ENCODE peak calls at places on chromosomes 11 and 22, in seven cellular contexts. One of them, this sample, is unnamed. For H3K4me1, the result is how much of the 10 kb centered on the place peaks cover.

GRCh38 chr11:2513441-2513840 is 68.6 kb downstream of the KCNQ1 start:
- DNase-seq in endodermal cell: no peak
- DNase-seq in CD8-positive, alpha-beta memory T cell: no peak
- DNase-seq in spleen: peak
- DNase-seq in gastrocnemius medialis: no peak
- DNase-seq in effector memory CD4-positive, alpha-beta T cell: no peak
- DNase-seq in neuronal stem cell: no peak
- DNase-seq in this sample: no peak

GRCh38 chr11:74679513-74679865 is 51.7 kb downstream of the CHRDL2 start:
- DNase-seq in endodermal cell: peak
- DNase-seq in CD8-positive, alpha-beta memory T cell: no peak
- DNase-seq in spleen: peak
- DNase-seq in gastrocnemius medialis: no peak
- DNase-seq in effector memory CD4-positive, alpha-beta T cell: no peak
- DNase-seq in neuronal stem cell: no peak
- DNase-seq in this sample: no peak

GRCh38 chr11:84865257-84865656 is 761.9 kb downstream of the DLG2 start:
- DNase-seq in endodermal cell: no peak
- DNase-seq in CD8-positive, alpha-beta memory T cell: no peak
- DNase-seq in spleen: no peak
- DNase-seq in gastrocnemius medialis: no peak
- DNase-seq in effector memory CD4-positive, alpha-beta T cell: no peak
- DNase-seq in neuronal stem cell: no peak
- DNase-seq in this sample: no peak

GRCh38 chr11:71252782-71253730 is 679 bp upstream of the SHANK2 start:
- DNase-seq in endodermal cell: peak
- DNase-seq in CD8-positive, alpha-beta memory T cell: no peak
- DNase-seq in spleen: no peak
- DNase-seq in gastrocnemius medialis: no peak
- DNase-seq in effector memory CD4-positive, alpha-beta T cell: no peak
- DNase-seq in neuronal stem cell: no peak
- DNase-seq in this sample: no peak

GRCh38 chr11:95977534-95978174 is 53.7 kb upstream of the MTMR2 start:
- DNase-seq in endodermal cell: no peak
- DNase-seq in CD8-positive, alpha-beta memory T cell: no peak
- DNase-seq in spleen: no peak
- DNase-seq in gastrocnemius medialis: no peak
- DNase-seq in effector memory CD4-positive, alpha-beta T cell: no peak
- DNase-seq in neuronal stem cell: no peak
- DNase-seq in this sample: no peak

GRCh38 chr11:8086001-8086479 is 5.0 kb downstream of the TUB start:
- DNase-seq in endodermal cell: no peak
- DNase-seq in CD8-positive, alpha-beta memory T cell: no peak
- DNase-seq in spleen: peak
- DNase-seq in gastrocnemius medialis: no peak
- DNase-seq in effector memory CD4-positive, alpha-beta T cell: no peak
- DNase-seq in neuronal stem cell: no peak
- DNase-seq in this sample: no peak

GRCh38 chr22:37012262-37012904 is 6.9 kb downstream of the TST start:
- DNase-seq in endodermal cell: no peak
- DNase-seq in CD8-positive, alpha-beta memory T cell: no peak
- DNase-seq in spleen: no peak
- DNase-seq in gastrocnemius medialis: no peak
- DNase-seq in effector memory CD4-positive, alpha-beta T cell: no peak
- DNase-seq in neuronal stem cell: no peak
- DNase-seq in this sample: no peak

GRCh38 chr11:126150256-126150655 is 61.2 kb downstream of the RPUSD4 start:
- DNase-seq in endodermal cell: no peak
- DNase-seq in CD8-positive, alpha-beta memory T cell: no peak
- DNase-seq in spleen: peak
- DNase-seq in gastrocnemius medialis: no peak
- DNase-seq in effector memory CD4-positive, alpha-beta T cell: no peak
- DNase-seq in neuronal stem cell: no peak
- DNase-seq in this sample: peak

GRCh38 chr11:85685820-85686459 is at the start of gene CCDC89:
- DNase-seq in endodermal cell: no peak
- DNase-seq in CD8-positive, alpha-beta memory T cell: no peak
- DNase-seq in spleen: peak
- DNase-seq in gastrocnemius medialis: peak
- DNase-seq in effector memory CD4-positive, alpha-beta T cell: no peak
- DNase-seq in neuronal stem cell: no peak
- DNase-seq in this sample: no peak

GRCh38 chr22:37428649-37429586 is 1.6 kb upstream of the ELFN2 start:
- DNase-seq in endodermal cell: peak
- DNase-seq in CD8-positive, alpha-beta memory T cell: peak
- DNase-seq in spleen: no peak
- DNase-seq in gastrocnemius medialis: no peak
- DNase-seq in effector memory CD4-positive, alpha-beta T cell: peak
- DNase-seq in neuronal stem cell: peak
- DNase-seq in this sample: peak

DNA sequence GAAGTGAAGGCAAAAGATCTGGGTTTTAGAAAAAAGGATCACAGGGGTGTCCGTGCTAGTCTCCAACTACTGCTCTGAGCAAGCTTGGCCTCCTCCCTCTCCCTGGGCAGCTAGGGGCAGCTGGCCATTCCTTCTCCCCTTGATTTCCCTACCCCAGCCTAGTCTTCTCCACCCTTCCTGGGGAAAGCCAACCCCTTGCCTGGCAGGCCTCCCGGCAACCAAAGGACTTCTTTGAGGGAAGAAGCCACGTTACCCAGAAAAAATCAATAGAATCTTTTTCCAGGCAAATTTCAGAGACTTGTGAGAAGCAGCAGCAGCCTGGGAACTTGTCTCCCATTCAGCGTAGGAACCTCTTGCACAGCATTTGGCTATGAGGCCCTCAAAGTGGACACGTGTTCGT is 91.5 kb downstream of the MIAT start:
- DNase-seq in endodermal cell: no peak
- DNase-seq in CD8-positive, alpha-beta memory T cell: no peak
- DNase-seq in spleen: no peak
- DNase-seq in gastrocnemius medialis: no peak
- DNase-seq in effector memory CD4-positive, alpha-beta T cell: no peak
- DNase-seq in neuronal stem cell: no peak
- DNase-seq in this sample: no peak
- H3K4me1 ChIP-seq in endodermal cell: under half
- H3K4me1 ChIP-seq in CD8-positive, alpha-beta memory T cell: under half
- H3K4me1 ChIP-seq in spleen: under half
- H3K4me1 ChIP-seq in gastrocnemius medialis: under half
- H3K4me1 ChIP-seq in effector memory CD4-positive, alpha-beta T cell: under half
- H3K4me1 ChIP-seq in neuronal stem cell: under half
- H3K4me1 ChIP-seq in this sample: under half

GRCh38 chr22:23147632-23148387 is 2.5 kb downstream of the RAB36 start:
- DNase-seq in endodermal cell: no peak
- DNase-seq in CD8-positive, alpha-beta memory T cell: no peak
- DNase-seq in spleen: no peak
- DNase-seq in gastrocnemius medialis: no peak
- DNase-seq in effector memory CD4-positive, alpha-beta T cell: no peak
- DNase-seq in neuronal stem cell: no peak
- DNase-seq in this sample: no peak

GRCh38 chr22:23152238-23153114 is 7.2 kb downstream of the RAB36 start:
- DNase-seq in endodermal cell: no peak
- DNase-seq in CD8-positive, alpha-beta memory T cell: no peak
- DNase-seq in spleen: peak
- DNase-seq in gastrocnemius medialis: no peak
- DNase-seq in effector memory CD4-positive, alpha-beta T cell: no peak
- DNase-seq in neuronal stem cell: no peak
- DNase-seq in this sample: no peak

GRCh38 chr22:23150762-23151161 is 5.5 kb downstream of the RAB36 start:
- DNase-seq in endodermal cell: no peak
- DNase-seq in CD8-positive, alpha-beta memory T cell: no peak
- DNase-seq in spleen: no peak
- DNase-seq in gastrocnemius medialis: no peak
- DNase-seq in effector memory CD4-positive, alpha-beta T cell: no peak
- DNase-seq in neuronal stem cell: no peak
- DNase-seq in this sample: no peak

GRCh38 chr22:23151827-23152226 is 6.5 kb downstream of the RAB36 start:
- DNase-seq in endodermal cell: no peak
- DNase-seq in CD8-positive, alpha-beta memory T cell: no peak
- DNase-seq in spleen: no peak
- DNase-seq in gastrocnemius medialis: no peak
- DNase-seq in effector memory CD4-positive, alpha-beta T cell: no peak
- DNase-seq in neuronal stem cell: no peak
- DNase-seq in this sample: no peak

DNA sequence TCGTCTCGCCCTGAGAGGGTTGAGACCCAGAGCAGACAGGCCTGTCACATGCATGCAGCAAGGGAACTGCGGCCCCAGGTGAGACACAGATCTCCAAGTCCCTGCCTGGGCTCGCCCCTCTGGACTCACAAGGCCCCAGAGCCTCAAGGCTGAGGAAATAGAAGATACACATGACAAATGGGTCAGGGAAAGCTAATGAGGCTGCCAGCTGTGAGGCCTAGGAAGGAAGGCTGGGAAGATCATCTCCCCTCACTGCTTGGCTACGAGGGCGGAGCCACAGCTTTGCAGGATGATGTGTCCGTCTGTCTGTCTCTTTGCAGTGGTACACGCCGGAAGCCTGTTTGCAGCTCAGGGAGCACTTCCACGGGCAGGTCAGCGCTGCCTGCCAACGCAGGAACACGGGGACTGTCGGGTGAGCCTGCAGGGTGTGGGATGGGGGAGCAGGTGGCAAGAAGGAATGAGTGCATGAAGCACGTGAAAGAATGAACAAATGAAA is 4.5 kb downstream of the RAB36 start:
- DNase-seq in endodermal cell: peak
- DNase-seq in CD8-positive, alpha-beta memory T cell: no peak
- DNase-seq in spleen: peak
- DNase-seq in gastrocnemius medialis: no peak
- DNase-seq in effector memory CD4-positive, alpha-beta T cell: no peak
- DNase-seq in neuronal stem cell: no peak
- DNase-seq in this sample: no peak
- H3K4me1 ChIP-seq in endodermal cell: under half
- H3K4me1 ChIP-seq in CD8-positive, alpha-beta memory T cell: under half
- H3K4me1 ChIP-seq in spleen: under half
- H3K4me1 ChIP-seq in gastrocnemius medialis: under half
- H3K4me1 ChIP-seq in effector memory CD4-positive, alpha-beta T cell: under half
- H3K4me1 ChIP-seq in neuronal stem cell: under half
- H3K4me1 ChIP-seq in this sample: under half

GRCh38 chr22:42685941-42686666 is 34.6 kb downstream of the A4GALT start:
- DNase-seq in endodermal cell: no peak
- DNase-seq in CD8-positive, alpha-beta memory T cell: no peak
- DNase-seq in spleen: no peak
- DNase-seq in gastrocnemius medialis: peak
- DNase-seq in effector memory CD4-positive, alpha-beta T cell: no peak
- DNase-seq in neuronal stem cell: no peak
- DNase-seq in this sample: peak

GRCh38 chr22:42683599-42684283 is 34.5 kb upstream of the CYB5R3 start:
- DNase-seq in endodermal cell: no peak
- DNase-seq in CD8-positive, alpha-beta memory T cell: no peak
- DNase-seq in spleen: no peak
- DNase-seq in gastrocnemius medialis: peak
- DNase-seq in effector memory CD4-positive, alpha-beta T cell: no peak
- DNase-seq in neuronal stem cell: no peak
- DNase-seq in this sample: no peak

GRCh38 chr22:42686756-42687491 is 33.7 kb downstream of the A4GALT start:
- DNase-seq in endodermal cell: no peak
- DNase-seq in CD8-positive, alpha-beta memory T cell: no peak
- DNase-seq in spleen: no peak
- DNase-seq in gastrocnemius medialis: no peak
- DNase-seq in effector memory CD4-positive, alpha-beta T cell: no peak
- DNase-seq in neuronal stem cell: no peak
- DNase-seq in this sample: no peak

GRCh38 chr22:42682113-42682851 is 33.1 kb upstream of the CYB5R3 start:
- DNase-seq in endodermal cell: no peak
- DNase-seq in CD8-positive, alpha-beta memory T cell: no peak
- DNase-seq in spleen: no peak
- DNase-seq in gastrocnemius medialis: no peak
- DNase-seq in effector memory CD4-positive, alpha-beta T cell: no peak
- DNase-seq in neuronal stem cell: no peak
- DNase-seq in this sample: no peak

GRCh38 chr22:42684462-42685195 is 35.4 kb upstream of the CYB5R3 start:
- DNase-seq in endodermal cell: no peak
- DNase-seq in CD8-positive, alpha-beta memory T cell: no peak
- DNase-seq in spleen: no peak
- DNase-seq in gastrocnemius medialis: peak
- DNase-seq in effector memory CD4-positive, alpha-beta T cell: no peak
- DNase-seq in neuronal stem cell: no peak
- DNase-seq in this sample: no peak
- H3K4me1 ChIP-seq in endodermal cell: under half
- H3K4me1 ChIP-seq in CD8-positive, alpha-beta memory T cell: under half
- H3K4me1 ChIP-seq in spleen: under half
- H3K4me1 ChIP-seq in gastrocnemius medialis: half or more
- H3K4me1 ChIP-seq in effector memory CD4-positive, alpha-beta T cell: under half
- H3K4me1 ChIP-seq in neuronal stem cell: under half
- H3K4me1 ChIP-seq in this sample: under half

GRCh38 chr11:614091-614582 is 1.6 kb downstream of the IRF7 start:
- DNase-seq in endodermal cell: no peak
- DNase-seq in CD8-positive, alpha-beta memory T cell: no peak
- DNase-seq in spleen: peak
- DNase-seq in gastrocnemius medialis: no peak
- DNase-seq in effector memory CD4-positive, alpha-beta T cell: no peak
- DNase-seq in neuronal stem cell: no peak
- DNase-seq in this sample: no peak

GRCh38 chr11:615453-616319 is at the start of gene IRF7:
- DNase-seq in endodermal cell: peak
- DNase-seq in CD8-positive, alpha-beta memory T cell: peak
- DNase-seq in spleen: peak
- DNase-seq in gastrocnemius medialis: peak
- DNase-seq in effector memory CD4-positive, alpha-beta T cell: peak
- DNase-seq in neuronal stem cell: peak
- DNase-seq in this sample: peak

GRCh38 chr11:613369-613968 is 2.3 kb downstream of the IRF7 start:
- DNase-seq in endodermal cell: peak
- DNase-seq in CD8-positive, alpha-beta memory T cell: peak
- DNase-seq in spleen: peak
- DNase-seq in gastrocnemius medialis: peak
- DNase-seq in effector memory CD4-positive, alpha-beta T cell: peak
- DNase-seq in neuronal stem cell: peak
- DNase-seq in this sample: peak

GRCh38 chr11:616320-617220 is 820 bp upstream of the IRF7 start:
- DNase-seq in endodermal cell: no peak
- DNase-seq in CD8-positive, alpha-beta memory T cell: peak
- DNase-seq in spleen: peak
- DNase-seq in gastrocnemius medialis: no peak
- DNase-seq in effector memory CD4-positive, alpha-beta T cell: no peak
- DNase-seq in neuronal stem cell: no peak
- DNase-seq in this sample: no peak

GRCh38 chr11:614583-615452 is 932 bp downstream of the IRF7 start:
- DNase-seq in endodermal cell: no peak
- DNase-seq in CD8-positive, alpha-beta memory T cell: no peak
- DNase-seq in spleen: peak
- DNase-seq in gastrocnemius medialis: peak
- DNase-seq in effector memory CD4-positive, alpha-beta T cell: no peak
- DNase-seq in neuronal stem cell: no peak
- DNase-seq in this sample: no peak
- H3K4me1 ChIP-seq in endodermal cell: under half
- H3K4me1 ChIP-seq in CD8-positive, alpha-beta memory T cell: under half
- H3K4me1 ChIP-seq in spleen: under half
- H3K4me1 ChIP-seq in gastrocnemius medialis: under half
- H3K4me1 ChIP-seq in effector memory CD4-positive, alpha-beta T cell: under half
- H3K4me1 ChIP-seq in neuronal stem cell: under half
- H3K4me1 ChIP-seq in this sample: under half

This sample was measured in DND-41.